ENCODE peak calls at places on chromosomes 6 and 20, in nine cellular contexts. U is heart left ventricle; I is cardiac muscle cell; T is fibroblast of pulmonary artery; R is foreskin fibroblast; K is GM06990; B is thoracic aorta; D is CD8-positive, alpha-beta T cell; N is kidney epithelial cell. Q is an unnamed sample.

GRCh38 chr20:41172296-41173140 is 35.2 kb downstream of the PLCG1 start:
- DNase-seq in I (peak), N (no peak), U (peak), D (no peak), K (no peak), T (peak), R (peak), B (no peak), Q (no peak)

GRCh38 chr6:113050010-113050893 is 703.1 kb downstream of the RFPL4B start:
- DNase-seq in R (peak), U (no peak), T (peak), B (no peak), D (no peak), K (no peak), N (no peak), I (peak), Q (no peak)

GRCh38 chr6:26250806-26251075 is 114.3 kb upstream of the BTN3A2 start:
- DNase-seq in K (no peak), N (no peak), R (no peak), I (peak), T (peak), U (no peak), D (peak), B (no peak), Q (no peak)

GRCh38 chr20:43830883-43831282 is 83.8 kb upstream of the TOX2 start:
- DNase-seq in B (no peak), N (no peak), T (no peak), K (no peak), I (no peak), U (no peak), R (no peak), D (no peak), Q (no peak)

GRCh38 chr6:137900815-137901214 is 33.8 kb downstream of the TNFAIP3 start:
- DNase-seq in R (no peak), K (no peak), N (no peak), T (peak), D (no peak), B (no peak), U (no peak), I (no peak), Q (no peak)

GRCh38 chr6:35600659-35601125 is 88.0 kb upstream of the TULP1 start:
- DNase-seq in K (no peak), B (no peak), D (no peak), I (peak), R (no peak), T (peak), U (no peak), N (no peak), Q (no peak)

GRCh38 chr20:2144850-2145249 is 43.2 kb downstream of the STK35 start:
- DNase-seq in I (no peak), B (no peak), D (no peak), U (no peak), K (no peak), T (no peak), R (no peak), N (no peak), Q (no peak)

GRCh38 chr6:28589952-28590340 is 64.3 kb downstream of the GPX5 start:
- DNase-seq in D (no peak), K (no peak), B (no peak), U (no peak), T (no peak), N (no peak), R (no peak), I (no peak), Q (no peak)

GRCh38 chr6:106666290-106667021 is 37.1 kb downstream of the QRSL1 start:
- DNase-seq in T (no peak), U (no peak), K (peak), N (no peak), B (no peak), I (no peak), D (no peak), R (no peak), Q (no peak)

GRCh38 chr6:3915076-3915791 is 66.1 kb downstream of the FAM50B start:
- DNase-seq in B (no peak), R (no peak), T (no peak), U (no peak), I (no peak), K (no peak), N (no peak), D (no peak), Q (no peak)

GRCh38 chr6:112574190-112574589 is 227.1 kb downstream of the RFPL4B start:
- DNase-seq in U (no peak), B (no peak), I (no peak), K (no peak), R (no peak), D (no peak), N (no peak), T (no peak), Q (no peak)

GRCh38 chr6:159979136-159979874 is 10.4 kb downstream of the IGF2R start:
- DNase-seq in N (peak), D (peak), K (peak), T (peak), I (peak), U (no peak), B (no peak), R (no peak), Q (no peak)

GRCh38 chr20:16587066-16587465 is 13.8 kb upstream of the KIF16B start:
- DNase-seq in B (no peak), K (no peak), R (no peak), N (no peak), T (no peak), D (no peak), I (no peak), U (no peak), Q (no peak)

GRCh38 chr20:62356948-62357667 is 10.0 kb downstream of the LAMA5 start:
- DNase-seq in D (no peak), N (no peak), U (peak), I (peak), R (peak), T (peak), B (peak), K (no peak), Q (no peak)

GRCh38 chr20:38602185-38602581 is 574 bp downstream of the ARHGAP40 start:
- DNase-seq in I (no peak), R (no peak), B (no peak), T (no peak), N (no peak), D (no peak), U (no peak), K (no peak), Q (no peak)

GRCh38 chr20:62272200-62272599 is 30.6 kb upstream of the ADRM1 start:
- DNase-seq in R (no peak), D (no peak), T (no peak), U (peak), K (no peak), N (no peak), I (no peak), B (no peak), Q (no peak)

DNA sequence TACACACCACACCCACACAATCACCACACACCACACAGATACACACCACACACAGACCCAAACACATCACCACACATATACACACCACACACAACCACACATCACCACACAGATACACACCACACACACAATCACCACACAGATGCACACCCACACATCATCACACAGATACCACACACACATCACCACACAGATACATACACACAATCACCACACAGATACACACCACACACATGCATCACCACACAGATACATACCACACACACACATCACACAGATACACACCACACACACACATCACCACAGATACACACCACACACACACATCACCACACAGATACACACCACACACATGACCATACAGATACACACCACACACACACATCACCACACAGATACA is 73.2 kb downstream of the GRM4 start:
- DNase-seq in B (no peak), R (no peak), D (no peak), U (no peak), T (no peak), I (no peak), K (no peak), N (no peak), Q (no peak)
- H3K4me3 ChIP-seq in B (no peak), R (no peak), D (no peak), U (no peak), T (no peak), I (no peak), K (no peak), N (no peak), Q (no peak)

GRCh38 chr6:27280064-27280539 is 32.0 kb downstream of the POM121L2 start:
- DNase-seq in I (peak), T (peak), K (no peak), D (no peak), U (no peak), R (peak), N (no peak), B (no peak), Q (peak)

GRCh38 chr6:27280540-27281000 is 31.5 kb downstream of the POM121L2 start:
- DNase-seq in K (no peak), R (no peak), T (no peak), D (no peak), I (no peak), U (no peak), B (no peak), N (no peak), Q (no peak)

GRCh38 chr6:27281105-27281539 is 31.0 kb downstream of the POM121L2 start:
- DNase-seq in N (no peak), I (no peak), K (no peak), B (no peak), T (no peak), R (no peak), U (no peak), D (no peak), Q (no peak)

GRCh38 chr6:27279513-27280063 is 32.1 kb downstream of the PRSS16 start:
- DNase-seq in K (no peak), U (no peak), R (no peak), N (no peak), I (no peak), D (no peak), T (no peak), B (no peak), Q (no peak)

DNA sequence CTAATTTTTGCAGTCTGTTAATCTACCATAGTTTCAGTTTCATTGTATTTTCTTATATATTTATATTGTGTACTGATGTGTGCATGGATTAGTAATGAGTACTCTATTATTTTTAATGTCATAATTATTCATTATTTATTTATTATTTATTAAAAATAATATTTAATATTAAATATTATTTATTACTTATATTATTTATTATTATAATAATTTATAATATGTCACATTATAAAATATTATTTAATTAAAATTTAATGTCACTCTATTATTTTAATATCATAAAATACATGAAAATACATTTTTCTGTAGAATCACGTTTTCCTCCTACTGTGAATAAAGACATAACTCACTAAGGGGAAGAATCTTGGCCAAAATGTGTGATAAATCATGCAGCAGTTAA is 30.5 kb downstream of the POM121L2 start:
- DNase-seq in U (no peak), T (no peak), B (no peak), K (no peak), D (no peak), I (no peak), R (no peak), N (no peak), Q (no peak)
- H3K4me3 ChIP-seq in U (no peak), T (no peak), B (no peak), K (no peak), D (no peak), I (no peak), R (no peak), N (no peak), Q (no peak)

DNA sequence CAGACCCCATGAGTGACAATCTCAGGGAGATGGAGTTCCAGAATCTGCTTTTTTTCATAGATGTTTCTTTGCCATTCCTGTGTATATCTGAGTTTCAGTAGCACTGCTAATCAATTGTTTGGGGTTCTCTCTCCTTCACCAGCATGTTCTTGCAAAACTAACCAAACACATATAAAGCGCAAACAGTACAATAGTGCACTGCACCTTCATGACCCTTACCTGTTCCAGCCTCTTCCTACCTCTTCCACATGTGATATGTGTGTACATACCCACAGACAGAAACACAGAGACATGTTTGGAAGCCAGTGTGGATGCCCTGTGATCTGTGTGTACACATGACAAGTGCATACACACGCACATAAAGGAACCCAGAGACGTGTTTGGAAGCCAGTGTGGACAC is 1.8 kb upstream of the CEP43 start:
- DNase-seq in I (no peak), U (no peak), D (no peak), R (no peak), B (no peak), N (no peak), T (no peak), K (no peak), Q (no peak)
- H3K4me3 ChIP-seq in I (no peak), U (peak), D (peak), R (peak), B (peak), N (peak), T (peak), K (peak), Q (peak)

DNA sequence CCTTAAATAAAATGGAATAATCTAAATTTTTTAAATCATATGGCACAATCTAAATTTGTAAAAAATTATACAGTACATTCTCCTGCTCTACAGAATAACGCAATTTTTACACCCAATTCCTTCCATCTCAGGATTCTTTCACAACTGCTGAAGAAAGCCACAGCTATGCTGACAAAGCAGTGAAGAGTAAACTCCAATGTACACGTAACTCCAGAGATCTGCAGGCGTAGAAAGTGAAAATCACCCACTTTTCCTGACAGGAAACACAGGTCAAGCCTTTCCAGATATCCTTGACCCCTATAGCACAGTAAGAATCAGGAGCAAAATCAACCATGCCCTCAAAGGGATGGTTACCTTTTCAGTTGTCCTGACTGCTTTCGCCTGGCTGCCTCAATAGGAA is 27.4 kb downstream of the EPHA7 start:
- DNase-seq in T (no peak), I (peak), N (no peak), B (no peak), U (no peak), K (no peak), D (no peak), R (no peak), Q (no peak)
- H3K4me3 ChIP-seq in T (no peak), I (no peak), N (no peak), B (no peak), U (no peak), K (no peak), D (no peak), R (no peak), Q (no peak)

GRCh38 chr20:32482251-32483220 is 102.6 kb downstream of the NOL4L start:
- DNase-seq in K (no peak), U (no peak), D (no peak), R (no peak), T (no peak), N (no peak), B (no peak), I (peak), Q (no peak)

GRCh38 chr20:32481311-32482103 is 103.6 kb downstream of the NOL4L start:
- DNase-seq in T (no peak), B (no peak), R (no peak), N (no peak), I (peak), U (peak), D (no peak), K (no peak), Q (no peak)

GRCh38 chr20:32479697-32480140 is 105.4 kb downstream of the NOL4L start:
- DNase-seq in N (no peak), T (no peak), U (no peak), B (no peak), D (no peak), K (no peak), I (no peak), R (no peak), Q (no peak)

GRCh38 chr20:32479012-32479411 is 106.1 kb downstream of the NOL4L start:
- DNase-seq in T (no peak), R (no peak), D (no peak), K (no peak), I (no peak), N (no peak), B (no peak), U (peak), Q (no peak)

DNA sequence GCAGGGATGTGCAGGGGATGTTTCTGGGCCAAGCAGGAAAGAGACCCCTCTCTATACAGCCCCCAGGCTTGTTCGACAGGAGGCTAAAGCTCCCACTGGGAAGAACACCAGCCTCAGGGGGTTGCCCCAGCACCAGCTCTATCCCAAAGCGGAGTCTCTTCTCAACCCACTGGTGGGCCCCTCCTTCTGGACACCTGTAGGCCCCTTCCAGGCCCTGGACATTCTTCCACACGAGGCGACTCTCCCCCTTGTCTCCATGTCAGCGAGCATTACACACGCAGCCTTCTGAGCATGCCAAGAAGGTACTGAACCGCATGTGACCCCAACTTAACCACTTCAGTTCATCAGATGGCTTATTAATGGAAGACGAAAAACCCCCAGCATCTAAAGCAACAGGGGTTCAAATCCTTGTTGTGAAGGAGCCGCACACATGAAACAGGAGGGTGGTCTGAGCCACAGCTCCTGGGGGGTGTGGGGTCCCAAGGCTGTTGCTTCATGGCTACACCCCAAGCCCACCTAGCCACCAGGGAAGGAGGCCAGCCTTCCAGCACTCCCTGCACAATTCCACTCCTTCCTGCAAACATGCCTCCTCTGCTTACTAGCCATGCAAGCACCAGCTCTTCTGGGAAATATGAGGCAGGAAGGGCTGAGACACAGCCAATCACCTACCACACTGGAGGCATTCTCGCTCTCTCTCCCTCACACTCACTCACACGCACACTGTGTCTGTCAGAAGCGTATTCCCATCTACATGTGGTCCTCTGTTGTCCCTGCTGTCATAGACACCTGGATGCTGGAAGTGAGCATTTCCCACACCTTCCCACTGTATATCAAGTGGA is 104.6 kb downstream of the NOL4L start:
- DNase-seq in D (no peak), B (no peak), I (no peak), U (no peak), N (no peak), R (no peak), T (no peak), K (no peak), Q (no peak)
- H3K4me3 ChIP-seq in D (no peak), B (no peak), I (no peak), U (peak), N (peak), R (no peak), T (peak), K (no peak), Q (peak)

DNA sequence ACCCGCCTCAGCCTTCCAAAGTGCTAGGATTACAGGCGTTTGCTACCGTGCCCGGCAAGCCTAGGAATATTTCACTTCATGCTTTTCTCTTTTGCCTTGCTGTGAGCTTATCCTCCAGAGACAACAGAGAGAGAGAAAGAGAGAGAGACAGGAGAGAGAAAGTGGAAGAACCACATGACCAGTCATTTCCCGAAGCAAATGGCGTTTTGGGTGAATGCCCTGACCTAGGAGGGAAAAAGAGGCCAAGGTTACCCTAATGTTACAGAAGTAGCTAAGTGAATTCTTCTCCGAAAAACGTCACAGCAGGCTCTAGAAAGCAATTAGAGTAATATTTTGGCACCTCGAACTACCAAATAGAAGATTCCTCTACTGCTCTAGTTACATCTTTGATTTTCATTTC is 9.1 kb downstream of the SGK1 start:
- DNase-seq in B (no peak), I (no peak), N (no peak), D (no peak), R (no peak), K (no peak), U (no peak), T (no peak), Q (no peak)
- H3K4me3 ChIP-seq in B (no peak), I (no peak), N (no peak), D (no peak), R (no peak), K (no peak), U (no peak), T (no peak), Q (no peak)

DNA sequence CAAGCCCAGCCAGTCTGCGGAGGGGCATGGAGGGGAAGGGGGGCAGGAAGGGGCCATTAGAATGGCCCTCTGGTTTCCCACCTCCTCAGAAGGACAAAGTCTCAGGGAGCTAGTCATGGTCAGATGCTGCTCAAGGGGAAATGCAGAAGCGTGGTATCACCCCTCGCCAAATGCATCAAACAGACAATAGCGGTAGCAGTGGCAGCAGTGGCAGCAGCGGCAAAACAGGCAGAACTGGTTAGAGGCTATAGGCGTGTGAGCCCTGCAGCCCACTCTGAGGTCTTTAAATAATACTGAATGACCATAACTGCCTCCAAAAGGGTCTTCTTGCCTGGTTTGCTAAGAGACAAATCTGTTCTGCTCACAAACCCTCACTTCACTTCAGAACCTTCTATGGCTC is 186.7 kb downstream of the TFAP2C start:
- DNase-seq in B (no peak), T (no peak), K (no peak), N (no peak), U (no peak), I (no peak), R (no peak), D (no peak), Q (no peak)
- H3K4me3 ChIP-seq in B (no peak), T (no peak), K (no peak), N (no peak), U (no peak), I (no peak), R (no peak), D (no peak), Q (no peak)

GRCh38 chr6:30396833-30397479 is 52.0 kb downstream of the RPP21 start:
- DNase-seq in N (peak), D (peak), I (peak), R (peak), T (peak), U (peak), K (peak), B (peak), Q (peak)
- H3K4me3 ChIP-seq in N (no peak), D (no peak), I (no peak), R (no peak), T (no peak), U (no peak), K (no peak), B (no peak), Q (no peak)